ENCODE peak calls at places on chromosomes 7 and 10, in nine cellular contexts. U, C, M, Q, X, V, O, H and A are unnamed samples.

GRCh38 chr7:120539321-120539720 is 266.3 kb downstream of the KCND2 start:
- DNase-seq in C (no peak), V (no peak), M (no peak), X (no peak), Q (no peak), O (no peak), U (no peak), H (no peak), A (no peak)

GRCh38 chr7:27883726-27884125 is 143.8 kb downstream of the TAX1BP1 start:
- DNase-seq in Q (no peak), C (peak), U (peak), O (no peak), X (no peak), H (no peak), V (no peak), M (no peak), A (no peak)

GRCh38 chr10:126185666-126186447 is 202.4 kb downstream of the ADAM12 start:
- DNase-seq in X (no peak), U (no peak), O (no peak), H (no peak), Q (no peak), C (no peak), M (no peak), V (no peak), A (no peak)

GRCh38 chr7:158956805-158957506 is 100.6 kb downstream of the DYNC2I1 start:
- DNase-seq in H (no peak), C (no peak), O (no peak), X (no peak), Q (no peak), V (no peak), M (peak), U (no peak), A (no peak)

GRCh38 chr7:10739401-10739800 is 234.3 kb upstream of the PHF14 start:
- DNase-seq in C (peak), X (no peak), U (no peak), Q (no peak), O (no peak), M (no peak), V (no peak), H (no peak), A (no peak)

GRCh38 chr7:45718464-45719330 is 144.5 kb downstream of the ADCY1 start:
- DNase-seq in H (no peak), M (peak), Q (no peak), U (peak), V (no peak), X (no peak), C (peak), O (no peak), A (no peak)

GRCh38 chr10:97888641-97889262 is 39.1 kb downstream of the GOLGA7B start:
- DNase-seq in H (no peak), X (no peak), O (no peak), Q (peak), C (peak), V (peak), M (no peak), U (peak), A (no peak)

GRCh38 chr10:119316729-119317097 is 109.3 kb downstream of the GRK5 start:
- DNase-seq in H (no peak), V (peak), X (no peak), Q (no peak), M (no peak), U (peak), C (peak), O (no peak), A (no peak)

GRCh38 chr7:155580367-155580766 is 34.0 kb upstream of the CNPY1 start:
- DNase-seq in X (no peak), Q (no peak), V (no peak), U (no peak), C (no peak), H (no peak), O (no peak), M (no peak), A (no peak)

GRCh38 chr7:1986366-1987083 is 246.2 kb downstream of the MAD1L1 start:
- DNase-seq in H (no peak), V (no peak), X (peak), Q (no peak), C (no peak), O (peak), U (no peak), M (peak), A (no peak)

GRCh38 chr10:77041636-77042258 is 595.9 kb downstream of the KCNMA1 start:
- DNase-seq in V (no peak), U (no peak), O (no peak), H (no peak), C (no peak), Q (no peak), M (no peak), X (no peak), A (no peak)

GRCh38 chr7:99109108-99110051 is 34.5 kb downstream of the SMURF1 start:
- DNase-seq in X (peak), C (peak), H (no peak), M (peak), Q (peak), U (peak), V (no peak), O (peak), A (no peak)

GRCh38 chr10:22301193-22301592 is 15.0 kb upstream of the COMMD3 start:
- DNase-seq in O (no peak), V (peak), X (no peak), U (no peak), M (no peak), Q (no peak), H (no peak), C (no peak), A (no peak)

GRCh38 chr10:49429458-49429857 is 33.6 kb upstream of the DRGX start:
- DNase-seq in M (no peak), O (no peak), X (no peak), U (no peak), Q (no peak), C (no peak), H (no peak), V (no peak), A (no peak)

GRCh38 chr7:30176463-30177090 is 41.8 kb downstream of the MTURN start:
- DNase-seq in U (no peak), Q (no peak), V (no peak), H (no peak), C (no peak), X (no peak), M (no peak), O (no peak), A (no peak)
- H3K27ac ChIP-seq in U (no peak), Q (peak), V (no peak), H (no peak), C (no peak), X (peak), M (no peak), O (no peak), A (no peak)

GRCh38 chr7:914521-915194 is 38.3 kb downstream of the GET4 start:
- DNase-seq in X (no peak), C (no peak), O (no peak), Q (no peak), U (no peak), M (peak), V (no peak), H (no peak), A (peak)

GRCh38 chr7:911791-912480 is 35.6 kb downstream of the GET4 start:
- DNase-seq in Q (no peak), O (no peak), C (no peak), U (no peak), M (peak), X (no peak), V (no peak), H (no peak), A (no peak)

GRCh38 chr7:915291-916218 is 38.9 kb downstream of the ADAP1 start:
- DNase-seq in U (no peak), C (no peak), H (no peak), M (peak), O (peak), X (no peak), Q (no peak), V (no peak), A (peak)

GRCh38 chr7:916291-916941 is 38.1 kb downstream of the ADAP1 start:
- DNase-seq in C (peak), O (peak), H (no peak), X (peak), V (no peak), M (peak), Q (peak), U (no peak), A (peak)

DNA sequence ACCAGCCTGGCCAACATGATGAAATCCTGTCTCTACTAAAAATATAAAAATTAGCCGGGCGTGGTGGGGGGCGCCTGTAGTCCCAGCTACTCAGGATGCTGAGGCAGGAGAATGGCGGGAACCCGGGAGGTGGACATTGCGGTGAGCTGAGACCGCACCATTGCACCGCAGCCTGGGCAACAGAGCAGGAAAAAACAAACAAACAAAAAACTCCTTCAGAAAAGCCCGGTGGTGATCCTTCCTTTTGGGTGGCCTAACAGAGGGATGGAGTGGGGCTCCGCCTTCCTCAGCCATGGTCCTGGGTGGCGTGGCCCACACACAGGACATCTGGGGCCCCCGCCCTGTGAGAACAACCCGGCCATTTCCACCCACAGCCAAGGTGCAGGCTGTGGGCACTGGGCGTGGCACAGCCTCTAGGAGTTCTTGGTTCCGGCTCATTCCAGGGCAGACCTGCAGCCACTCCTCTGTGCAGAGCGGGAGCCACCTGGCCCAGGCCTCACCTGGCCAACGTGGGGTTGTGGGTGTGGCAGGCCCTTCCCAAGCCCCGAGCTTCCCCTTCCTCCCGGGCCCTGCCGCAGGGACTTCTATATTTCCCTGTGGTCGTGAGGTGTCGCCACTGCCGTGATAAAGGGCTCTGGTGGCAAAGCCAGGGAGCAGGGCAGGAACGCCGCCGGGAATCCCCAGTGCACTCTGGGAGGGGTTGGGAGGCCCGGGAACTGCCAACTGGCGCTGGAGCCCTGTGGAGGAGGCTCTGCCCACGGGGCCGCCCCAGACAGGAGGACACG is 37.6 kb downstream of the GET4 start:
- DNase-seq in C (no peak), U (no peak), M (peak), Q (no peak), X (no peak), V (no peak), H (no peak), O (no peak), A (peak)
- H3K4me3 ChIP-seq in C (no peak), U (no peak), M (no peak), Q (no peak), X (no peak), V (no peak), H (no peak), O (no peak), A (no peak)

DNA sequence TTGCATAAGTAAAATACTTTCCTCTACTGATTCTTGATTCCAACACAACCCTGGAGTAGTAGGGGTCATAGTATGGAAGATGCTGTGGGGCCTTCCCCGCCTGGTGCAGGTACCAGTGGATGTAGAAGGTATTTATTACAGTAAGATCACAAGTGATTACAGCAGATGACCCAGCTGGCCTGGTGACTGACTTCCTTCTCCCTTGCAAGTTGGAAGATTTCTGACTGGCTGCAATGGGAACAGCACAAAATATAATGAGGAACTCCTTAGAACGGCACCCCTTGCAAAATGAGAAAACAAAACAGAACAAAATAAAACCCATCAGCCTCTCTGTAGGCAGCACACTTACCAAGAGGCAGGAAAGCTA is 61.7 kb upstream of the TARP start:
- DNase-seq in X (no peak), V (no peak), Q (no peak), M (no peak), O (no peak), U (no peak), H (no peak), C (no peak), A (no peak)
- H3K27ac ChIP-seq in X (peak), V (no peak), Q (no peak), M (peak), O (peak), U (no peak), H (peak), C (peak), A (peak)

DNA sequence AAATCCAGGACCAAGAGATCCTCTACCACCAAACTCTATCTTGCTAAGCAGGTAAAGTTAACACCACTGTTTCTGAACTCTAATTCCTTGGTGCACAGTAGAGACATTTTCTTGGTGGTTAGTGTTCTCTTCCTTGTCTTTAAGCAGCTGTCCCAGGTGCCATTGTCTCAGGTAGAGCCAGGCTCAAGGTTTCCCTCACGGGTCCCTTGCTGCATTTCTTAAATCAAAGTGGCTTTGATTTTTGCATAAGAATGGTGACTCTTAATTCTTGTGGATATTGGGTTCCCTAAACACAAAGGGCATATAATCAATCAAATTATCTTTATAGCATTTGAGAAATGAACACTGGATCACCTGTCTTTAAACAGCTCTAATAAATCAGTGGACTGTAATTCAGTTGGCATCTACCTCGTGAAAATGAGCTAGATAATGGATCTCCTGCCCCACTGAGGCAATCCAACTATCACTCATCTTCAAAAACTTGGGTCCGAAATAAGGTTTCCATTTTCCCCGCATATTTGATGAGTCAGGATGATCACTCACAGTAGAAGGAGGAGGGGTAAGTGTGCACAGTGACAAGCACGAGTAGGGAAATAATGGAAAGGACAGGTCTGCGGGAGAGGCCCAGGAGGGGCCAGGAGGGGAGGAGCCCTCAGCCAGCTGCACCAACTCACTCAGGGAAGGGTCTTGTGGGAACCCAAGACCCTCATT is 2.4 kb downstream of the ABCC2 start:
- DNase-seq in C (peak), U (peak), O (no peak), V (no peak), M (no peak), Q (no peak), H (no peak), X (no peak), A (no peak)
- H3K4me3 ChIP-seq in C (no peak), U (no peak), O (no peak), V (no peak), M (no peak), Q (no peak), H (no peak), X (no peak), A (no peak)